ENCODE peak calls at places on chromosomes 2 and 18, in seven cellular contexts. M, C, B, F, O, K and R are unnamed samples.

GRCh38 chr2:19685713-19686112 is 216.1 kb downstream of the TTC32 start:
- DNase-seq in K (no peak), C (no peak), B (no peak), M (no peak), O (no peak), F (no peak), R (no peak)

GRCh38 chr18:34661464-34662087 is 48.5 kb upstream of the DTNA start:
- DNase-seq in O (no peak), M (peak; percentile 54), K (no peak), C (peak; percentile 30), F (no peak), B (peak; percentile 21), R (no peak)

GRCh38 chr18:61336766-61337165 is 3.5 kb downstream of the CDH20 start:
- DNase-seq in C (no peak), O (no peak), B (peak; percentile 39), M (no peak), K (no peak), F (no peak), R (no peak)

GRCh38 chr2:44136186-44136585 is 32.5 kb upstream of the PPM1B start:
- DNase-seq in F (no peak), C (no peak), O (no peak), M (no peak), B (no peak), K (no peak), R (no peak)

GRCh38 chr2:214126135-214126534 is 284.7 kb upstream of the VWC2L start:
- DNase-seq in F (no peak), M (no peak), O (no peak), B (no peak), K (no peak), C (no peak), R (no peak)

GRCh38 chr2:54949431-54949830 is 100.8 kb downstream of the RTN4 start:
- DNase-seq in M (no peak), O (no peak), K (no peak), B (no peak), F (no peak), C (no peak), R (no peak)

GRCh38 chr2:51995293-51995692 is 963.4 kb upstream of the NRXN1 start:
- DNase-seq in M (no peak), B (no peak), F (no peak), C (no peak), K (no peak), O (no peak), R (no peak)

GRCh38 chr18:80245781-80246655 is 1.3 kb downstream of the PARD6G start:
- DNase-seq in F (no peak), C (no peak), O (no peak), M (peak; percentile 67), B (peak; percentile 67), K (no peak), R (no peak)

GRCh38 chr2:156689945-156690344 is 253.8 kb downstream of the GPD2 start:
- DNase-seq in C (no peak), B (no peak), O (no peak), F (no peak), K (no peak), M (no peak), R (no peak)

GRCh38 chr2:7915302-7916200 is 766.3 kb upstream of the ID2 start:
- DNase-seq in O (no peak), F (no peak), C (no peak), B (no peak), K (no peak), M (no peak), R (no peak)

GRCh38 chr2:203689424-203690109 is 16.9 kb upstream of the CD28 start:
- DNase-seq in C (peak; percentile 37), K (no peak), B (no peak), O (no peak), M (no peak), F (no peak), R (peak; percentile 16)

GRCh38 chr18:50115095-50115494 is 79.9 kb downstream of the MYO5B start:
- DNase-seq in F (no peak), K (no peak), C (no peak), B (no peak), O (no peak), M (no peak), R (no peak)

GRCh38 chr2:191115391-191115790 is 35.4 kb downstream of the STAT4 start:
- DNase-seq in C (no peak), K (peak; percentile 20), O (no peak), F (no peak), M (no peak), B (no peak), R (no peak)

GRCh38 chr2:80331025-80331424 is 26.5 kb upstream of the LRRTM1 start:
- DNase-seq in O (no peak), C (no peak), K (no peak), F (no peak), M (no peak), B (no peak), R (no peak)

GRCh38 chr2:51483720-51484119 is 451.8 kb upstream of the NRXN1 start:
- DNase-seq in O (no peak), M (no peak), K (no peak), C (no peak), B (no peak), F (no peak), R (no peak)

GRCh38 chr18:31741096-31741735 is 19.5 kb downstream of the SLC25A52 start:
- DNase-seq in B (peak; percentile 29), O (peak; percentile 53), K (peak; percentile 44), F (peak; percentile 49), C (no peak), M (peak; percentile 21), R (peak; percentile 13)

GRCh38 chr2:187774551-187775071 is 220.4 kb upstream of the TFPI start:
- DNase-seq in B (no peak), O (no peak), K (no peak), F (no peak), M (no peak), C (no peak), R (no peak)

GRCh38 chr2:84116132-84116531 is 342.9 kb downstream of the SUCLG1 start:
- DNase-seq in M (no peak), B (no peak), C (no peak), K (no peak), F (no peak), O (no peak), R (no peak)

GRCh38 chr2:102046135-102046901 is 54.6 kb downstream of the IL1R2 start:
- DNase-seq in F (no peak), O (no peak), K (no peak), M (no peak), C (no peak), B (no peak), R (no peak)

GRCh38 chr2:241268306-241268705 is 47.2 kb downstream of the HDLBP start:
- DNase-seq in B (no peak), C (no peak), O (no peak), K (no peak), F (no peak), M (no peak), R (no peak)

GRCh38 chr2:108542071-108542470 is 7.8 kb downstream of the LIMS1 start:
- DNase-seq in B (no peak), C (no peak), K (no peak), O (no peak), M (no peak), F (no peak), R (no peak)

GRCh38 chr2:49940616-49941015 is 786.3 kb upstream of the FSHR start:
- DNase-seq in K (no peak), O (no peak), B (no peak), M (no peak), F (peak; percentile 6), C (no peak), R (no peak)

GRCh38 chr2:30300456-30301221 is 69.3 kb downstream of the LBH start:
- DNase-seq in C (no peak), O (no peak), M (no peak), B (no peak), K (no peak), F (no peak), R (no peak)

GRCh38 chr2:38933653-38934052 is 44.0 kb downstream of the ARHGEF33 start:
- DNase-seq in B (no peak), F (no peak), O (no peak), M (no peak), C (no peak), K (no peak), R (no peak)